ENCODE peak calls at places on chromosome 10, in five cellular contexts. E is effector CD4-positive, alpha-beta T cell; W is Calu3; N is hepatocyte; I is T-helper 9 cell. B is an unnamed sample.

GRCh38 chr10:122471531-122472177 is 10.3 kb downstream of the HTRA1 start:
- DNase-seq in I (no peak), E (no peak), W (no peak), N (no peak), B (no peak)

GRCh38 chr10:86440874-86441838 is 74.6 kb upstream of the GRID1 start:
- DNase-seq in N (peak), W (no peak), E (no peak), I (no peak), B (no peak)

GRCh38 chr10:120969219-120969645 is 118.1 kb downstream of the WDR11 start:
- DNase-seq in N (no peak), E (no peak), I (no peak), W (no peak), B (no peak)

GRCh38 chr10:28214185-28214584 is 88.7 kb downstream of the MPP7 start:
- DNase-seq in I (no peak), N (no peak), W (no peak), E (no peak), B (no peak)

GRCh38 chr10:31759816-31760626 is 168.6 kb downstream of the ARHGAP12 start:
- DNase-seq in N (peak), I (peak), E (peak), W (peak), B (peak)

GRCh38 chr10:110566472-110567200 is 859 bp upstream of the SMC3 start:
- DNase-seq in N (no peak), E (no peak), W (no peak), I (no peak), B (no peak)

GRCh38 chr10:43263551-43264323 is 3.1 kb downstream of the RASGEF1A start:
- DNase-seq in I (no peak), W (peak), N (no peak), E (no peak), B (no peak)

GRCh38 chr10:66187096-66187733 is 738.6 kb upstream of the LRRTM3 start:
- DNase-seq in I (no peak), N (no peak), E (no peak), W (no peak), B (no peak)

GRCh38 chr10:34709637-34710390 is 105.3 kb downstream of the PARD3 start:
- DNase-seq in N (no peak), W (no peak), I (no peak), E (no peak), B (no peak)

GRCh38 chr10:6212806-6213205 is 10.1 kb downstream of the PFKFB3 start:
- DNase-seq in N (no peak), W (no peak), E (no peak), I (no peak), B (no peak)

B was measured in effector memory CD8-positive, alpha-beta T cell.